ENCODE peak calls at places on chromosomes 13 and 19, in six cellular contexts. One of them, this sample, is unnamed.

GRCh38 chr13:48600374-48601364 is 53.1 kb upstream of the CYSLTR2 start:
- DNase-seq in tibial nerve: no peak
- DNase-seq in body of pancreas: peak; percentile 39
- DNase-seq in breast epithelium: no peak
- DNase-seq in tibial artery: no peak
- DNase-seq in mammary epithelial cell: peak; percentile 49
- DNase-seq in this sample: no peak

GRCh38 chr19:19444694-19445155 is 39.2 kb downstream of the GATAD2A start:
- DNase-seq in body of pancreas: no peak
- DNase-seq in breast epithelium: no peak
- DNase-seq in tibial artery: no peak
- DNase-seq in tibial nerve: no peak
- DNase-seq in mammary epithelial cell: no peak
- DNase-seq in this sample: no peak

GRCh38 chr13:25375727-25376358 is 4.1 kb downstream of the ATP8A2 start:
- DNase-seq in tibial nerve: peak; percentile 41
- DNase-seq in breast epithelium: no peak
- DNase-seq in body of pancreas: peak; percentile 25
- DNase-seq in mammary epithelial cell: peak; percentile 14
- DNase-seq in tibial artery: no peak
- DNase-seq in this sample: no peak

GRCh38 chr13:28659611-28659970 is 661 bp downstream of the POMP start:
- DNase-seq in mammary epithelial cell: peak; percentile 48
- DNase-seq in body of pancreas: no peak
- DNase-seq in breast epithelium: no peak
- DNase-seq in tibial artery: no peak
- DNase-seq in tibial nerve: no peak
- DNase-seq in this sample: no peak

GRCh38 chr19:28634031-28634328 is 579.0 kb downstream of the UQCRFS1 start:
- DNase-seq in breast epithelium: no peak
- DNase-seq in body of pancreas: no peak
- DNase-seq in mammary epithelial cell: no peak
- DNase-seq in tibial nerve: no peak
- DNase-seq in tibial artery: no peak
- DNase-seq in this sample: no peak

GRCh38 chr13:77696863-77697207 is 652 bp upstream of the SLAIN1 start:
- DNase-seq in body of pancreas: no peak
- DNase-seq in mammary epithelial cell: no peak
- DNase-seq in tibial artery: no peak
- DNase-seq in tibial nerve: no peak
- DNase-seq in breast epithelium: no peak
- DNase-seq in this sample: no peak

GRCh38 chr13:36131931-36132297 is 732 bp upstream of the DCLK1 start:
- DNase-seq in body of pancreas: peak; percentile 18
- DNase-seq in mammary epithelial cell: no peak
- DNase-seq in tibial nerve: peak; percentile 56
- DNase-seq in breast epithelium: no peak
- DNase-seq in tibial artery: peak; percentile 68
- DNase-seq in this sample: peak; percentile 19

GRCh38 chr13:114064516-114065140 is 67.8 kb downstream of the RASA3 start:
- DNase-seq in mammary epithelial cell: peak; percentile 37
- DNase-seq in tibial nerve: no peak
- DNase-seq in tibial artery: no peak
- DNase-seq in body of pancreas: no peak
- DNase-seq in breast epithelium: no peak
- DNase-seq in this sample: peak; percentile 55

GRCh38 chr19:19106061-19106551 is 32.2 kb downstream of the TMEM161A start:
- DNase-seq in breast epithelium: no peak
- DNase-seq in tibial artery: no peak
- DNase-seq in body of pancreas: no peak
- DNase-seq in mammary epithelial cell: no peak
- DNase-seq in tibial nerve: no peak
- DNase-seq in this sample: peak; percentile 48

GRCh38 chr19:8127311-8127710 is 22.1 kb downstream of the FBN3 start:
- DNase-seq in mammary epithelial cell: no peak
- DNase-seq in tibial nerve: no peak
- DNase-seq in body of pancreas: no peak
- DNase-seq in breast epithelium: no peak
- DNase-seq in tibial artery: no peak
- DNase-seq in this sample: no peak

GRCh38 chr13:31452525-31452924 is 252.8 kb downstream of the B3GLCT start:
- DNase-seq in mammary epithelial cell: no peak
- DNase-seq in breast epithelium: no peak
- DNase-seq in tibial nerve: no peak
- DNase-seq in tibial artery: no peak
- DNase-seq in body of pancreas: no peak
- DNase-seq in this sample: no peak

GRCh38 chr19:38706792-38707511 is 37.3 kb downstream of the CAPN12 start:
- DNase-seq in breast epithelium: no peak
- DNase-seq in tibial artery: no peak
- DNase-seq in tibial nerve: no peak
- DNase-seq in mammary epithelial cell: no peak
- DNase-seq in body of pancreas: no peak
- DNase-seq in this sample: no peak

GRCh38 chr13:26320766-26321165 is 66.8 kb downstream of the CDK8 start:
- DNase-seq in body of pancreas: no peak
- DNase-seq in tibial artery: no peak
- DNase-seq in tibial nerve: no peak
- DNase-seq in breast epithelium: no peak
- DNase-seq in mammary epithelial cell: no peak
- DNase-seq in this sample: no peak

GRCh38 chr13:28805193-28805819 is 14.8 kb upstream of the MTUS2 start:
- DNase-seq in mammary epithelial cell: no peak
- DNase-seq in tibial artery: no peak
- DNase-seq in body of pancreas: no peak
- DNase-seq in tibial nerve: no peak
- DNase-seq in breast epithelium: no peak
- DNase-seq in this sample: no peak

GRCh38 chr13:110183925-110184324 is 123.0 kb downstream of the COL4A1 start:
- DNase-seq in breast epithelium: no peak
- DNase-seq in tibial nerve: no peak
- DNase-seq in body of pancreas: no peak
- DNase-seq in tibial artery: no peak
- DNase-seq in mammary epithelial cell: no peak
- DNase-seq in this sample: no peak

DNA sequence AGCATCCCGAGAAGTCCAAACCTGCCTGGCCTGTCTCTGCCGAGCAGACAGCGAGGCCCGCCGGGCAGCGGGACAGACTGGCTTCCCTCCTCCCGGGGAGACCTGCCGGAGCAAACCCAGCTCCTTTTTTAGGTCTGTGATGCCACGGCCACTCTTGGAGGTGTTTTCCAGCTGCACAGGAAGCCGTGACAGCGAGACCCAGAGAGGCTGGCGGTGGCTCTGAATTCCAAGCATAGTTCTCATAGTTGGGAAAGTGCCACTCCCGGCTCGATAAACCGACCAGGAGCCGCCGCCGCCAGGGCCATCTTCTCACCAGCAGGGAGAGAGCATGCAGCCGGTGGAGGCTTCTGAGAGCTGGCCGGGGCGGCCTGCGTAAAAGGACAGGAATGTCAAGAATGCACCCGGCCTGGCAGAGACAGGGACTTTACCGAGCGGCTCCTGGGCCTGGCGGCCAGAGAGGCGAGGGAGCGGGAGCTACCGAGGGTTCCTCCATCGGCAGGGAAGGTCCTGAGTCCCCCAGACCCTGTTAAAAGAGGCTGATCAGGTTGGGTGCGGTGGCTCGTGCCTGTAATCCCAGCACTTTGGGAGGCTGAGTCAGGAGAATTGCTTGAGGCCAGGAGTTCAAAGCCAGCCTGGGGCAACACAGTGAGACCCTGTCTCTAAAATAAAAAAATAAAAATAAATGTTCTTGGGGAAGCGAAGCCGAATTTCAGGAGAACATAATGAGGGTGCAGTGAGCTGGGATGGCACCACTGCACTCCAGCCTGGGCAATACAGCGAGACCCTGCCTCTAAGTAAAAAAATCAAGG is 64.9 kb downstream of the GADD45B start:
- DNase-seq in tibial nerve: peak; percentile 78
- DNase-seq in tibial artery: peak; percentile 86
- DNase-seq in body of pancreas: peak; percentile 92
- DNase-seq in mammary epithelial cell: peak; percentile 94
- DNase-seq in breast epithelium: peak; percentile 98
- DNase-seq in this sample: peak; percentile 83
- H3K4me1 ChIP-seq in tibial nerve: peaks cover 61% of the 10 kb centered on the region
- H3K4me1 ChIP-seq in tibial artery: peaks cover 14% of the 10 kb centered on the region
- H3K4me1 ChIP-seq in body of pancreas: peaks cover 62% of the 10 kb centered on the region
- H3K4me1 ChIP-seq in mammary epithelial cell: peaks cover 36% of the 10 kb centered on the region
- H3K4me1 ChIP-seq in breast epithelium: peaks cover 33% of the 10 kb centered on the region
- H3K4me1 ChIP-seq in this sample: peaks cover 26% of the 10 kb centered on the region

DNA sequence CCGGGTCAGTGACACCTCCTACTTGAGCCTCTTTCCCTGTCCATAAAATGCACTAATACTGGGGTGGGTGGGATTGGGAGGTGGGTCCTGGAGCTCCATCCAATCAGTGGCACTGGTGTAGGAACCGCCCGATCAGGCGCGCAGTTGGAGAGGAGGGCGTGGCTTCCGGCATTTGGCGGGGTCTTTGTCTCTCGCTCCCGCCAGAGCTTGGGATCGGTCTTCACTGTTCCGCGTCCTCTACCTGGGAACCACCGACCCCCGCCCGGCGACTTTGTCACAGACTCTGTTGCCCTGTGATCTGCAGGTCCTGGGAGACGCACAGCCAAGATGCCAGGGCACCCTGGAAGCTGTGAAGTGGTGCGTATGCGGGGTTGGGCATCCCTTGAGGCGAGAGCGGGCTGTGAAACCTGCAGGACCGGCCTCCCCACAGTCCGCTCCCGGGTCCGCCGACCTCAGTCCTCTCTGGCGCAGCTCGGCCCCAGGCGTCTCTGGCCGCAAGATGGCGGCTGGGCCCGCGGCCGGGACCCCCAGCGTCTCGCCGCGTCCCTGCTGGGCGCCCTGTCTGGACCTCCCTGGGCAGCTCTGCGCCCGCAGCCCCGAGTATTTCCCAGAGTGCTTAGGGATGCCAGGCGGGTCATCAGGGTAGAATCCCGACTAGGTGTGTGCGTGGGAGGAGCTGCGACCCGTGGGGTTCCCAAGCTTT is 41.6 kb upstream of the ZNF730 start:
- DNase-seq in body of pancreas: peak; percentile 43
- DNase-seq in tibial artery: peak; percentile 20
- DNase-seq in breast epithelium: peak; percentile 40
- DNase-seq in tibial nerve: no peak
- DNase-seq in mammary epithelial cell: peak; percentile 67
- DNase-seq in this sample: peak; percentile 54
- H3K9me3 ChIP-seq in body of pancreas: no peaks in the 10 kb centered on the region
- H3K9me3 ChIP-seq in tibial artery: no peaks in the 10 kb centered on the region
- H3K9me3 ChIP-seq in breast epithelium: no peaks in the 10 kb centered on the region
- H3K9me3 ChIP-seq in tibial nerve: no peaks in the 10 kb centered on the region
- H3K9me3 ChIP-seq in mammary epithelial cell: peaks cover 33% of the 10 kb centered on the region
- H3K9me3 ChIP-seq in this sample: no peaks in the 10 kb centered on the region

GRCh38 chr19:32808236-32808635 is 61.3 kb downstream of the SLC7A9 start:
- DNase-seq in body of pancreas: no peak
- DNase-seq in breast epithelium: no peak
- DNase-seq in tibial nerve: no peak
- DNase-seq in mammary epithelial cell: no peak
- DNase-seq in tibial artery: no peak
- DNase-seq in this sample: no peak

GRCh38 chr19:32800757-32801156 is 68.8 kb downstream of the SLC7A9 start:
- DNase-seq in breast epithelium: no peak
- DNase-seq in mammary epithelial cell: no peak
- DNase-seq in tibial artery: no peak
- DNase-seq in tibial nerve: no peak
- DNase-seq in body of pancreas: no peak
- DNase-seq in this sample: no peak

GRCh38 chr19:32800191-32800590 is 69.4 kb downstream of the SLC7A9 start:
- DNase-seq in tibial artery: no peak
- DNase-seq in body of pancreas: no peak
- DNase-seq in tibial nerve: no peak
- DNase-seq in breast epithelium: no peak
- DNase-seq in mammary epithelial cell: no peak
- DNase-seq in this sample: no peak

GRCh38 chr19:32798201-32798600 is 71.4 kb downstream of the SLC7A9 start:
- DNase-seq in tibial nerve: no peak
- DNase-seq in body of pancreas: no peak
- DNase-seq in breast epithelium: no peak
- DNase-seq in mammary epithelial cell: no peak
- DNase-seq in tibial artery: no peak
- DNase-seq in this sample: no peak

GRCh38 chr19:32802840-32803239 is 66.7 kb downstream of the SLC7A9 start:
- DNase-seq in tibial artery: no peak
- DNase-seq in mammary epithelial cell: no peak
- DNase-seq in breast epithelium: no peak
- DNase-seq in body of pancreas: no peak
- DNase-seq in tibial nerve: no peak
- DNase-seq in this sample: no peak
- TF ChIP-seq CTCF in tibial artery: no peak
- TF ChIP-seq CTCF in mammary epithelial cell: no peak
- TF ChIP-seq CTCF in breast epithelium: no peak
- TF ChIP-seq CTCF in body of pancreas: no peak
- TF ChIP-seq CTCF in tibial nerve: no peak
- TF ChIP-seq CTCF in this sample: no peak

DNA sequence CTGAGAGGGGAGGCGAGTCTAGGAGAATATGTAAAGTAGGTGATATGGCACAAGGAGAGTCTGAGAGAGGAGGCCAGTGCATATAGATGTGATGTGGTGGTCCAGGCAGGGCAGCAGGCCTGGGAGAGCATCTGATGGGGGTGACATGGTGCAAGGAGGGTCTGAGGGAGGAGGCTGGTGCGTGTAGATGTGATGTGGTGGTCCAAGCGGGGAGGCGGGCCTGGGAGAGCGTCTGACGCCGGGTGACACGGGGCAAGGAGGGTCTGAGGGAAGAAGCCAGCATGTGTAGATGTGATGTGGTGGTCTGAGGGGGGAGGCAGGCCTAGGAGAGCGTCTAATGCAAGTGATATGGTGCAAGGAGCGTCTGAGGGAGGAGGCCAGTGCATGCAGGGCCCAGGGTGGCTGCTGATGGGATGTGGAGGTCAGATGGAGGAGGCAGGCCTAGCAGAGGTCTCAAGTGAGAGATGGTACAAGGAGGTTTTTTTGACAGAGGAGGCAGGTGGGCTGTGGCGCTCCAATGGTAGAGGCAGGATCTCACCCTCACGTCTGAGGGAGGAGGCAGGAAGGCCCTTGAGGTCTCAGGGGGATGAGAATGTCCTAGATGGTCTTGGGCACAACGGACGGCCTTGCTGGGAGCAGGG is 16.2 kb downstream of the NFIC start:
- DNase-seq in mammary epithelial cell: no peak
- DNase-seq in breast epithelium: no peak
- DNase-seq in tibial artery: no peak
- DNase-seq in tibial nerve: no peak
- DNase-seq in body of pancreas: peak; percentile 9
- DNase-seq in this sample: no peak
- H3K4me1 ChIP-seq in mammary epithelial cell: peaks cover 10% of the 10 kb centered on the region
- H3K4me1 ChIP-seq in breast epithelium: peaks cover 36% of the 10 kb centered on the region
- H3K4me1 ChIP-seq in tibial artery: no peaks in the 10 kb centered on the region
- H3K4me1 ChIP-seq in tibial nerve: peaks cover 51% of the 10 kb centered on the region
- H3K4me1 ChIP-seq in body of pancreas: peaks cover 92% of the 10 kb centered on the region
- H3K4me1 ChIP-seq in this sample: peaks cover 25% of the 10 kb centered on the region

GRCh38 chr19:52520013-52520412 is 7.5 kb upstream of the ZNF808 start:
- DNase-seq in tibial artery: no peak
- DNase-seq in tibial nerve: no peak
- DNase-seq in breast epithelium: no peak
- DNase-seq in mammary epithelial cell: no peak
- DNase-seq in body of pancreas: no peak
- DNase-seq in this sample: no peak
- H3K9me3 ChIP-seq in tibial artery: no peaks in the 10 kb centered on the region
- H3K9me3 ChIP-seq in tibial nerve: no peaks in the 10 kb centered on the region
- H3K9me3 ChIP-seq in breast epithelium: peaks cover 3% of the 10 kb centered on the region
- H3K9me3 ChIP-seq in mammary epithelial cell: peaks cover 23% of the 10 kb centered on the region
- H3K9me3 ChIP-seq in body of pancreas: no peaks in the 10 kb centered on the region
- H3K9me3 ChIP-seq in this sample: peaks cover 42% of the 10 kb centered on the region

This sample was measured in mucosa of descending colon.